ENCODE peak calls at places on chromosomes 5 and 9, in seven cellular contexts. X, F, K, S, H, V and L are unnamed samples.

GRCh38 chr5:154740957-154741356 is 14.2 kb upstream of the LARP1 start:
- DNase-seq in V (no peak), K (no peak), H (no peak), S (no peak), X (no peak), F (no peak), L (peak; percentile 66)

GRCh38 chr9:34658461-34658860 is 4.0 kb downstream of the CCL27 start:
- DNase-seq in K (no peak), H (no peak), F (no peak), S (no peak), V (no peak), X (no peak), L (no peak)

GRCh38 chr5:159515909-159516415 is 185.7 kb upstream of the IL12B start:
- DNase-seq in K (peak; percentile 64), H (peak; percentile 75), V (peak; percentile 70), F (peak; percentile 49), X (peak; percentile 72), S (peak; percentile 81), L (peak; percentile 82)

GRCh38 chr5:172731286-172732073 is 39.5 kb downstream of the DUSP1 start:
- DNase-seq in S (no peak), H (no peak), X (no peak), V (peak; percentile 40), F (no peak), K (no peak), L (peak; percentile 64)

GRCh38 chr9:107881625-107882300 is 392.2 kb upstream of the KLF4 start:
- DNase-seq in F (no peak), H (no peak), V (no peak), X (no peak), K (no peak), S (no peak), L (no peak)

GRCh38 chr5:98524796-98525195 is 248.7 kb upstream of the RGMB start:
- DNase-seq in S (no peak), V (no peak), H (no peak), X (no peak), K (no peak), F (no peak), L (no peak)

GRCh38 chr5:158642852-158643251 is 456.9 kb downstream of the EBF1 start:
- DNase-seq in H (no peak), X (no peak), S (no peak), K (no peak), F (no peak), V (no peak), L (no peak)

GRCh38 chr5:164784230-164784629 is 1278.8 kb downstream of the MAT2B start:
- DNase-seq in H (no peak), F (no peak), K (no peak), S (no peak), X (no peak), V (no peak), L (no peak)

GRCh38 chr5:38124321-38124720 is 134.0 kb upstream of the EGFLAM start:
- DNase-seq in X (no peak), V (no peak), S (no peak), H (no peak), K (no peak), F (no peak), L (no peak)

GRCh38 chr5:141618030-141618803 is 583 bp downstream of the DIAPH1 start:
- DNase-seq in X (peak; percentile 52), K (peak; percentile 34), F (no peak), S (peak; percentile 52), V (no peak), H (peak; percentile 70), L (peak; percentile 93)

GRCh38 chr9:116566677-116567488 is 120.2 kb upstream of the TRIM32 start:
- DNase-seq in K (no peak), X (no peak), S (no peak), H (no peak), F (no peak), V (no peak), L (no peak)

GRCh38 chr5:55601209-55601618 is 66.5 kb upstream of the PLPP1 start:
- DNase-seq in F (no peak), H (no peak), V (no peak), S (no peak), K (peak; percentile 85), X (no peak), L (peak; percentile 54)

GRCh38 chr9:18682907-18683306 is 209.0 kb downstream of the ADAMTSL1 start:
- DNase-seq in X (no peak), K (no peak), V (no peak), S (no peak), H (no peak), F (no peak), L (no peak)

GRCh38 chr5:97041239-97041638 is 101.2 kb downstream of the LIX1 start:
- DNase-seq in K (no peak), F (no peak), S (no peak), H (no peak), X (no peak), V (no peak), L (no peak)

GRCh38 chr5:132429451-132430440 is 60.2 kb downstream of the SLC22A5 start:
- DNase-seq in H (no peak), S (no peak), X (no peak), F (no peak), V (no peak), K (no peak), L (no peak)

GRCh38 chr9:107283621-107284616 is 840 bp downstream of the RAD23B start:
- DNase-seq in K (peak; percentile 77), H (peak; percentile 62), V (peak; percentile 64), S (peak; percentile 55), F (peak; percentile 21), X (peak; percentile 64), L (peak; percentile 82)

GRCh38 chr9:96741771-96742170 is 36.1 kb downstream of the ZNF510 start:
- DNase-seq in S (no peak), F (no peak), H (no peak), X (no peak), K (no peak), V (no peak), L (no peak)

GRCh38 chr5:150058480-150059126 is 27.8 kb downstream of the CSF1R start:
- DNase-seq in H (no peak), S (no peak), X (no peak), K (no peak), V (peak; percentile 34), F (no peak), L (no peak)